ENCODE peak calls at places on chromosomes 5 and 9, in seven cellular contexts. One of them, this sample, is unnamed.

GRCh38 chr5:95261369-95262175 is 23.3 kb downstream of the MCTP1 start:
- DNase-seq in T-cell: no peak
- DNase-seq in hypothalamus: no peak
- DNase-seq in GM12891: no peak
- DNase-seq in dorsolateral prefrontal cortex: no peak
- DNase-seq in AG20443: peak; percentile 47
- DNase-seq in NCI-H774: no peak
- DNase-seq in this sample: no peak

GRCh38 chr5:43635374-43635773 is 32.4 kb downstream of the NNT start:
- DNase-seq in NCI-H774: no peak
- DNase-seq in T-cell: no peak
- DNase-seq in hypothalamus: no peak
- DNase-seq in AG20443: no peak
- DNase-seq in GM12891: no peak
- DNase-seq in dorsolateral prefrontal cortex: no peak
- DNase-seq in this sample: no peak

GRCh38 chr9:15357050-15357653 is 50.1 kb upstream of the TTC39B start:
- DNase-seq in T-cell: peak; percentile 46
- DNase-seq in dorsolateral prefrontal cortex: no peak
- DNase-seq in NCI-H774: peak; percentile 82
- DNase-seq in hypothalamus: no peak
- DNase-seq in GM12891: no peak
- DNase-seq in AG20443: no peak
- DNase-seq in this sample: no peak

GRCh38 chr5:180347651-180348050 is 5.5 kb downstream of the GFPT2 start:
- DNase-seq in NCI-H774: no peak
- DNase-seq in hypothalamus: no peak
- DNase-seq in T-cell: no peak
- DNase-seq in AG20443: no peak
- DNase-seq in GM12891: no peak
- DNase-seq in dorsolateral prefrontal cortex: no peak
- DNase-seq in this sample: no peak

GRCh38 chr9:136328622-136329041 is 1.3 kb downstream of the GPSM1 start:
- DNase-seq in hypothalamus: peak; percentile 72
- DNase-seq in T-cell: no peak
- DNase-seq in AG20443: peak; percentile 65
- DNase-seq in GM12891: no peak
- DNase-seq in NCI-H774: no peak
- DNase-seq in dorsolateral prefrontal cortex: no peak
- DNase-seq in this sample: peak; percentile 75

GRCh38 chr5:139982157-139982974 is 60.7 kb downstream of the NRG2 start:
- DNase-seq in AG20443: no peak
- DNase-seq in hypothalamus: peak; percentile 41
- DNase-seq in NCI-H774: peak; percentile 3
- DNase-seq in GM12891: no peak
- DNase-seq in T-cell: no peak
- DNase-seq in dorsolateral prefrontal cortex: no peak
- DNase-seq in this sample: no peak

GRCh38 chr9:88852794-88853193 is 138.5 kb upstream of the S1PR3 start:
- DNase-seq in NCI-H774: no peak
- DNase-seq in dorsolateral prefrontal cortex: no peak
- DNase-seq in hypothalamus: no peak
- DNase-seq in AG20443: peak; percentile 79
- DNase-seq in GM12891: no peak
- DNase-seq in T-cell: no peak
- DNase-seq in this sample: no peak

GRCh38 chr9:132677976-132678375 is 7.7 kb downstream of the GTF3C4 start:
- DNase-seq in dorsolateral prefrontal cortex: no peak
- DNase-seq in GM12891: no peak
- DNase-seq in T-cell: no peak
- DNase-seq in hypothalamus: no peak
- DNase-seq in AG20443: no peak
- DNase-seq in NCI-H774: no peak
- DNase-seq in this sample: no peak

GRCh38 chr5:102589661-102590060 is 90.9 kb upstream of the SLCO6A1 start:
- DNase-seq in GM12891: no peak
- DNase-seq in AG20443: peak; percentile 9
- DNase-seq in NCI-H774: no peak
- DNase-seq in T-cell: no peak
- DNase-seq in hypothalamus: no peak
- DNase-seq in dorsolateral prefrontal cortex: no peak
- DNase-seq in this sample: no peak

GRCh38 chr5:151492729-151493128 is 45.3 kb downstream of the SLC36A1 start:
- DNase-seq in dorsolateral prefrontal cortex: no peak
- DNase-seq in NCI-H774: no peak
- DNase-seq in hypothalamus: no peak
- DNase-seq in AG20443: peak; percentile 81
- DNase-seq in GM12891: no peak
- DNase-seq in T-cell: no peak
- DNase-seq in this sample: no peak

GRCh38 chr5:135426102-135427082 is 20.8 kb downstream of the DCANP1 start:
- DNase-seq in NCI-H774: no peak
- DNase-seq in T-cell: peak; percentile 15
- DNase-seq in GM12891: peak; percentile 43
- DNase-seq in AG20443: peak; percentile 65
- DNase-seq in dorsolateral prefrontal cortex: no peak
- DNase-seq in hypothalamus: no peak
- DNase-seq in this sample: no peak

GRCh38 chr9:110802416-110803035 is 133.9 kb downstream of the MUSK start:
- DNase-seq in GM12891: no peak
- DNase-seq in dorsolateral prefrontal cortex: no peak
- DNase-seq in NCI-H774: no peak
- DNase-seq in AG20443: peak; percentile 63
- DNase-seq in hypothalamus: no peak
- DNase-seq in T-cell: no peak
- DNase-seq in this sample: no peak

GRCh38 chr5:33679791-33680190 is 212.0 kb downstream of the ADAMTS12 start:
- DNase-seq in T-cell: no peak
- DNase-seq in hypothalamus: no peak
- DNase-seq in GM12891: no peak
- DNase-seq in dorsolateral prefrontal cortex: no peak
- DNase-seq in NCI-H774: no peak
- DNase-seq in AG20443: peak; percentile 55
- DNase-seq in this sample: no peak

GRCh38 chr5:126449751-126450271 is 26.6 kb downstream of the GRAMD2B start:
- DNase-seq in NCI-H774: no peak
- DNase-seq in dorsolateral prefrontal cortex: no peak
- DNase-seq in T-cell: peak; percentile 37
- DNase-seq in GM12891: no peak
- DNase-seq in AG20443: peak; percentile 48
- DNase-seq in hypothalamus: no peak
- DNase-seq in this sample: no peak

GRCh38 chr5:43036856-43037711 is 3.0 kb downstream of the ANXA2R start:
- DNase-seq in GM12891: no peak
- DNase-seq in T-cell: no peak
- DNase-seq in dorsolateral prefrontal cortex: no peak
- DNase-seq in AG20443: no peak
- DNase-seq in NCI-H774: no peak
- DNase-seq in hypothalamus: no peak
- DNase-seq in this sample: no peak

GRCh38 chr5:111197523-111197922 is 26.7 kb upstream of the CAMK4 start:
- DNase-seq in NCI-H774: no peak
- DNase-seq in AG20443: peak; percentile 7
- DNase-seq in GM12891: no peak
- DNase-seq in hypothalamus: peak; percentile 27
- DNase-seq in T-cell: no peak
- DNase-seq in dorsolateral prefrontal cortex: no peak
- DNase-seq in this sample: no peak

GRCh38 chr9:3299872-3300271 is 225.9 kb downstream of the RFX3 start:
- DNase-seq in NCI-H774: no peak
- DNase-seq in T-cell: no peak
- DNase-seq in dorsolateral prefrontal cortex: no peak
- DNase-seq in GM12891: peak; percentile 2
- DNase-seq in AG20443: no peak
- DNase-seq in hypothalamus: no peak
- DNase-seq in this sample: no peak

GRCh38 chr9:130498918-130499698 is 54.3 kb downstream of the ASS1 start:
- DNase-seq in T-cell: no peak
- DNase-seq in dorsolateral prefrontal cortex: no peak
- DNase-seq in AG20443: no peak
- DNase-seq in NCI-H774: no peak
- DNase-seq in hypothalamus: no peak
- DNase-seq in GM12891: no peak
- DNase-seq in this sample: no peak

GRCh38 chr5:99320461-99320860 is 391.7 kb upstream of the CHD1 start:
- DNase-seq in NCI-H774: no peak
- DNase-seq in AG20443: no peak
- DNase-seq in dorsolateral prefrontal cortex: no peak
- DNase-seq in hypothalamus: no peak
- DNase-seq in GM12891: no peak
- DNase-seq in T-cell: no peak
- DNase-seq in this sample: no peak

GRCh38 chr5:37055383-37055990 is 178.9 kb downstream of the NIPBL start:
- DNase-seq in T-cell: no peak
- DNase-seq in NCI-H774: no peak
- DNase-seq in AG20443: no peak
- DNase-seq in dorsolateral prefrontal cortex: no peak
- DNase-seq in GM12891: no peak
- DNase-seq in hypothalamus: no peak
- DNase-seq in this sample: no peak

GRCh38 chr5:31635446-31635845 is 3.5 kb upstream of the PDZD2 start:
- DNase-seq in AG20443: no peak
- DNase-seq in T-cell: no peak
- DNase-seq in GM12891: no peak
- DNase-seq in NCI-H774: no peak
- DNase-seq in dorsolateral prefrontal cortex: no peak
- DNase-seq in hypothalamus: no peak
- DNase-seq in this sample: no peak